ENCODE peak calls at places on chromosomes 2 and 18, in four cellular contexts. K is MM.1S, E is neuronal stem cell, C is cardiac muscle cell. O is an unnamed sample. For H3K36me3, the result is how much of the 10 kb centered on the place peaks cover.

GRCh38 chr2:147026664-147027278 is 818.1 kb upstream of the ACVR2A start:
- DNase-seq in K (no peak), C (peak), E (no peak), O (no peak)

GRCh38 chr18:49368876-49369440 is 91.5 kb downstream of the DYM start:
- DNase-seq in K (no peak), E (no peak), C (no peak), O (no peak)

GRCh38 chr2:109487237-109487869 is 126.4 kb downstream of the SEPTIN10 start:
- DNase-seq in C (peak), K (no peak), E (no peak), O (no peak)

GRCh38 chr18:22363867-22364463 is 53.8 kb downstream of the CTAGE1 start:
- DNase-seq in E (no peak), K (no peak), C (peak), O (no peak)

GRCh38 chr2:202109737-202110184 is 36.7 kb downstream of the KIAA2012 start:
- DNase-seq in E (no peak), C (peak), K (no peak), O (no peak)

GRCh38 chr2:23293063-23293462 is 91.9 kb upstream of the KLHL29 start:
- DNase-seq in C (peak), K (no peak), E (no peak), O (no peak)

GRCh38 chr2:76202866-76203265 is 492.2 kb upstream of the GCFC2 start:
- DNase-seq in K (no peak), E (no peak), C (no peak), O (no peak)

GRCh38 chr2:206164261-206164862 is 4.7 kb downstream of the EEF1B2 start:
- DNase-seq in E (peak), C (peak), K (peak), O (peak)

GRCh38 chr2:64479259-64480198 is 25.6 kb downstream of the LGALSL start:
- DNase-seq in C (no peak), K (no peak), E (no peak), O (no peak)

GRCh38 chr2:186848873-186849578 is at the start of gene ZSWIM2:
- DNase-seq in K (peak), E (peak), C (peak), O (peak)

GRCh38 chr18:12703714-12704113 is 872 bp downstream of the PSMG2 start:
- DNase-seq in K (no peak), C (peak), E (no peak), O (no peak)

DNA sequence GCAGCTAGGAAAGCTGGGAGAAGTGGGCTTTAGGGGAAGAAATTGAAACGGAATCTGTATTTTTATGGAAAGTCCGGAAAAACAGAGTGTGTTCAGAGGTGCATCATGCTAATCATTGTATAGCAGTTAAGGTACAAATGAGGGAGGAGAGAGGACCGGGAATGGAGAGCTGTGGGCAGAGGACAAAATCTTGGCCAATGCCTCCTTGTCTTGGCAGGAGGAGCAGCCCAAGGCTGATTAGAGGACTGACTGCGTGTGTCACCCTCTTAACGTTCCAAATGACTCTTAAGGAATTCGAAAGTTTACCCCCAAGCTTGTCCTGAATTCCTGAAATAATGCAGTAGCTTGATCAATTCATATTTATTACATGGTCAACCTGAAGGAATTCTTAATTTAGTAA is 81.0 kb downstream of the ZNF236 start:
- DNase-seq in C (peak), E (no peak), K (no peak), O (no peak)
- H3K36me3 ChIP-seq in C (under half), E (half or more), K (under half), O (under half)

GRCh38 chr2:85852078-85852790 is 36.6 kb downstream of the ST3GAL5 start:
- DNase-seq in C (no peak), E (no peak), K (no peak), O (no peak)
- H3K36me3 ChIP-seq in C (under half), E (under half), K (under half), O (under half)

GRCh38 chr2:240742602-240743095 is 51.0 kb downstream of the AQP12A start:
- DNase-seq in C (no peak), E (no peak), K (no peak), O (no peak)
- H3K36me3 ChIP-seq in C (under half), E (half or more), K (under half), O (under half)

GRCh38 chr2:219380926-219381325 is 6.8 kb downstream of the DNPEP start:
- DNase-seq in K (no peak), E (no peak), C (no peak), O (no peak)
- H3K36me3 ChIP-seq in K (under half), E (half or more), C (under half), O (under half)

DNA sequence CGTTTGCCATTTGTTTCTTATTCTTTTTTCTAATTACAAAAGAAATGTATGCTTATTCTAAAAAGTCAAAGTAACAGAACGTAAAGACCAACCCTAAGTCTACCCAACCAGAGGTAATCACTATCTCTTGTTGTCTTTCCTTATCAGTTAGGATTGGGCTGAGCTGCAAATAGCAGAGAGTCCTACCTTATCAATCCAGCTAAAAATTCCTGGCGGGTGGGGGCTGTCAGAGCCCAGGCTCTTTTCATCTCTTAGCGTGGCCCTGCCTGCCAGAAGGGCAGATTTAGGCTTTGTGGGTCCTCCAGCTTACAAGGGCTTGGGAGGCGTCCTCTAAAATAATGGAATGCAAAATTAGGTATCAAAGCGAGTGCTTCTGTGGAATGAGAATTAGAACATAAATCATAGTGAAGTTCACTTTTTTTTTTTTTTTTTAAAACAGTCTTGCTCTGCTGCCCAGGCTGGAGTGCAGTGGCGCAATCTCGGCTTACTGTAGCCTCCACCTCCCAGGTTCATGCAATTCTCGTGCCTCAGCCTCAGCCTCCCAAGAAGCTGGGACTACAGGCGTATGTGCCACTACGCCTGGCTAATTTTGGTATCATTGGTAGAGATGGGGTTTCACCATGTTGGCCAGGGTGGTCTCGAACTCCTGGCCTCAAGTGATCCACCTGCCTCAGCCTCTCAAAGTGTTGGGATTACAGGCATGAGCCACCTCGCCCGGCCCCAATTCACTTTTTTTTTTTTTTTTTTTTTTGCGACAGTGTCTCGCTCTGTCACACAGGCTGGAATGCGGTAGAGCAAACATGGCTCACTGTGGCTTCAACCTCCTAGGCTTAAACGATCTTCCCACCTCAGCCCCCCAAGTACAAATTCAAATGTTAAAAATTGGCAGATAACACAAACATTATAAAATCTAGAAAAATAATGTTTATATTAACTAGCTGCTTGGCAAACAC is 57.4 kb upstream of the B3GNT7 start:
- DNase-seq in C (no peak), K (no peak), E (no peak), O (no peak)
- H3K36me3 ChIP-seq in C (under half), K (under half), E (under half), O (under half)

DNA sequence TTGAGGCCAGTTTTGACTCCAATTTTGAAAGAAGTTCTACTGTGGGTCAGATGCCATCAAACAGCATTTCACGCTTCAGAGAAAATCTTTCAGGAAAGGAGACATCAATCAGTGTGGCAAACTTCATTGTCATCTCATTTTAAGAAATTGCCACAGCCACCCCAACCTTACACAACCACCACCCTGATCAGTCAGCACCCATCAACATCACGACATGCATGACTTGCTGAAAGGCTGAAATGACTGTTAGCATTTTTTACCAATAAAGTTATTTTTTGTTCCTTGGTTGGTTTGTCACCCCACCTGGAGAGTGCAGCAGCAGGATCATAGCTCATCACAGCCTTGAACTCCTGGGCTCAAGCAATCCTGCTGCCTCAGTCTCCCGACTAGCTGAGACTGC is 10.4 kb downstream of the DNAJC10 start:
- DNase-seq in K (no peak), C (no peak), E (no peak), O (no peak)
- H3K36me3 ChIP-seq in K (under half), C (under half), E (half or more), O (half or more)

O was measured in SK-N-MC.